ENCODE peak calls at places on chromosomes 12 and 14, in seven cellular contexts. B is body of pancreas, T is ovary, P is adrenal gland, V is IMR-90, W is sigmoid colon, D is A549. G is an unnamed sample. For H3K4me1, the result is how much of the 10 kb centered on the place peaks cover.

GRCh38 chr14:98819132-98819866 is 452.7 kb downstream of the BCL11B start:
- DNase-seq in B (peak), T (no peak), P (no peak), V (no peak), W (no peak), D (no peak), G (no peak)

GRCh38 chr14:55426881-55427280 is 13.5 kb downstream of the TBPL2 start:
- DNase-seq in B (no peak), T (no peak), P (no peak), V (no peak), W (no peak), D (no peak), G (no peak)

GRCh38 chr12:113241191-113242017 is 20.1 kb downstream of the TPCN1 start:
- DNase-seq in B (peak), T (no peak), P (no peak), V (peak), W (no peak), D (no peak), G (no peak)

GRCh38 chr12:48004039-48004940 is at the start of gene COL2A1:
- DNase-seq in B (peak), T (no peak), P (peak), V (peak), W (no peak), D (peak), G (no peak)

GRCh38 chr12:32159381-32159780 is 52.7 kb downstream of the BICD1 start:
- DNase-seq in B (no peak), T (no peak), P (no peak), V (no peak), W (no peak), D (no peak), G (no peak)

GRCh38 chr12:86660488-86661171 is 404.4 kb upstream of the MGAT4C start:
- DNase-seq in B (no peak), T (no peak), P (no peak), V (peak), W (no peak), D (peak), G (no peak)

GRCh38 chr12:132338781-132339180 is 9.4 kb upstream of the GALNT9 start:
- DNase-seq in B (no peak), T (no peak), P (no peak), V (no peak), W (no peak), D (no peak), G (no peak)

GRCh38 chr12:89899651-89900050 is 191.0 kb upstream of the ATP2B1 start:
- DNase-seq in B (no peak), T (no peak), P (no peak), V (no peak), W (no peak), D (no peak), G (no peak)

GRCh38 chr12:96041181-96041580 is 5.8 kb upstream of the LTA4H start:
- DNase-seq in B (no peak), T (no peak), P (no peak), V (no peak), W (no peak), D (no peak), G (no peak)

GRCh38 chr12:79333144-79333543 is 357.6 kb downstream of the PAWR start:
- DNase-seq in B (no peak), T (no peak), P (no peak), V (no peak), W (no peak), D (no peak), G (no peak)

GRCh38 chr14:100540926-100541620 is 46.1 kb downstream of the BEGAIN start:
- DNase-seq in B (peak), T (peak), P (no peak), V (no peak), W (peak), D (no peak), G (no peak)

GRCh38 chr12:94972795-94973194 is 30.7 kb downstream of the NDUFA12 start:
- DNase-seq in B (no peak), T (no peak), P (no peak), V (no peak), W (no peak), D (no peak), G (no peak)

GRCh38 chr12:15978431-15978950 is 67.4 kb downstream of the DERA start:
- DNase-seq in B (no peak), T (no peak), P (no peak), V (peak), W (no peak), D (no peak), G (no peak)

GRCh38 chr14:100246809-100247428 is 8.0 kb downstream of the YY1 start:
- DNase-seq in B (no peak), T (no peak), P (peak), V (peak), W (no peak), D (peak), G (no peak)

GRCh38 chr14:56333361-56334279 is 215.4 kb downstream of the PELI2 start:
- DNase-seq in B (peak), T (no peak), P (peak), V (peak), W (no peak), D (peak), G (no peak)

GRCh38 chr14:55125403-55125802 is 3.6 kb upstream of the LGALS3 start:
- DNase-seq in B (no peak), T (no peak), P (peak), V (no peak), W (no peak), D (no peak), G (no peak)

GRCh38 chr12:49683604-49684309 is 23.4 kb downstream of the FMNL3 start:
- DNase-seq in B (no peak), T (no peak), P (no peak), V (no peak), W (no peak), D (no peak), G (no peak)

GRCh38 chr12:112686373-112686772 is 105.2 kb upstream of the RPH3A start:
- DNase-seq in B (no peak), T (no peak), P (no peak), V (peak), W (no peak), D (no peak), G (no peak)

GRCh38 chr14:106790189-106791036 is 1264.0 kb downstream of the TMEM121 start:
- DNase-seq in B (peak), T (peak), P (peak), V (no peak), W (no peak), D (peak), G (no peak)

GRCh38 chr14:95533391-95533821 is 1.4 kb upstream of the GLRX5 start:
- DNase-seq in B (no peak), T (no peak), P (no peak), V (peak), W (no peak), D (no peak), G (no peak)

GRCh38 chr12:89863332-89863938 is 154.8 kb upstream of the ATP2B1 start:
- DNase-seq in B (no peak), T (no peak), P (no peak), V (no peak), W (no peak), D (no peak), G (no peak)

GRCh38 chr12:59632408-59632807 is 36.6 kb downstream of the SLC16A7 start:
- DNase-seq in B (no peak), T (no peak), P (peak), V (no peak), W (no peak), D (no peak), G (no peak)

GRCh38 chr12:124369055-124369900 is 74.4 kb downstream of the RFLNA start:
- DNase-seq in B (peak), T (peak), P (peak), V (peak), W (peak), D (no peak), G (no peak)

GRCh38 chr12:81245918-81246611 is 168.2 kb downstream of the ACSS3 start:
- DNase-seq in B (no peak), T (no peak), P (no peak), V (no peak), W (no peak), D (no peak), G (no peak)
- TF ChIP-seq CTCF in B (no peak), T (no peak), P (no peak), V (no peak), W (no peak), D (no peak), G (no peak)

DNA sequence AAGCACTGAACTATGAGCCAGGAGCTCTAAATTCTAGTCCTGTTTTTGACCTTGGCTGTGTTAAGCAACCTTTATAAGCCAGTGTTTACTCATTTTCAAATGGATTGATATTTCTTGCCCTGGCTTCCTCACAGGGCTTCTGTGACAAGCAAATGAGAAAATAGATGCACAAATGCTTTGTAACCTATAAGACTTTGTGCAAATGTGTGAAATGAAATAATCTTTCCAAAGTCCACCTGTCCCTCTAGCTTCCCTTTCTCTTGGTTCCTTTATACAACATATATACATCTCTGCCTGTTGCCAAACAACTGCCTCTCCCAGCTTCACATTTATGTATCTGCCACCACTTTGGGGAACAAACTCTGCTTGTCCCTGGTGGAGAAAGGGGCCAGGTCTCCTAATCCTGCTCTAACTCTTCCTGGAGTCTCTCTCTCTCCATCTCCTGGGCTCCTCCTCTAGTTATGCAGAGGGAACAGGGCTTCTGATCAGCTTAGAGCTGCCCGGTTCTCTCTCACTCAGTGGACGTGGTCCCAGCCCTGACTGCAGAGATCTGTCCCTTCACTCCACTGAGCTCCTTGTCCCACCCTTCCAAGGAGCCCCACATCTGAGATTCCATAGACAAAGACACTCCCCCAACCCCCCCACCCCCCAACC is 15.8 kb upstream of the PLEKHG6 start:
- DNase-seq in B (no peak), T (no peak), P (no peak), V (no peak), W (no peak), D (no peak), G (no peak)
- TF ChIP-seq POLR2A in B (no peak), T (no peak), P (no peak), V (no peak), W (no peak), D (no peak), G (no peak)

GRCh38 chr14:69263771-69264170 is 3.8 kb downstream of the GALNT16 start:
- DNase-seq in B (no peak), T (no peak), P (peak), V (no peak), W (no peak), D (no peak), G (no peak)
- H3K4me1 ChIP-seq in B (under half), T (under half), P (under half), V (under half), W (under half), D (under half), G (under half)

DNA sequence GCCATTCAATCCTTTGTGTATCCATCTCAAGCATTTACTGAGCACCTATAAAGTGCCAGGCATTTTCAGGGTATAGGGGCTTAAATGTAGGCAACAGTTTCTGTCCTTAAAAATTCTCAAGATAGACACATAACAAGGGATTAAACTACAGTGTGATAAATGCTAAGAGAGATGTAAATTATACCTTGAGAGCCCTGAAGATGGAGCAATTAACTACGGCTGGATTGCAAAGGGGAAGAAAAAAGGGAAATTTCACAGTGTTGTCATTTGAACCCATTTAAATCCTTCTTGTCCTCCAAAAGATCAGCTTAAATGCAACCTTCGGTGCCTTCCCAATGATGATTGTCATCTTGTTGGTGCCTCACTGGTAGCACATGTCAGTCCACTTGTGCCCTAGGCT is 11.5 kb upstream of the IL26 start:
- DNase-seq in B (no peak), T (no peak), P (no peak), V (no peak), W (no peak), D (no peak), G (no peak)
- TF ChIP-seq CTCF in B (no peak), T (peak), P (no peak), V (peak), W (no peak), D (no peak), G (no peak)

G was measured in esophagus squamous epithelium.